ENCODE peak calls at places on chromosomes 3 and 15, in ten cellular contexts. One of them, this sample, is unnamed.

GRCh38 chr15:60949034-60949977 is 279.8 kb downstream of the RORA start:
- DNase-seq in RWPE1: no peak
- DNase-seq in SW480: no peak
- DNase-seq in foreskin keratinocyte: no peak
- DNase-seq in AG20443: no peak
- DNase-seq in adrenal gland: no peak
- DNase-seq in amniotic epithelial cell: peak
- DNase-seq in central memory CD4-positive, alpha-beta T cell: no peak
- DNase-seq in activated CD4-positive, alpha-beta T cell treated with anti-CD3 and anti-CD28 coated beads, Interleukin-2, amount 50 U/mL, for 1 hour: no peak
- DNase-seq in mesothelial cell of epicardium: no peak
- DNase-seq in this sample: no peak

GRCh38 chr3:123394391-123395022 is 54.4 kb downstream of the ADCY5 start:
- DNase-seq in RWPE1: no peak
- DNase-seq in SW480: no peak
- DNase-seq in foreskin keratinocyte: no peak
- DNase-seq in AG20443: no peak
- DNase-seq in adrenal gland: no peak
- DNase-seq in amniotic epithelial cell: no peak
- DNase-seq in central memory CD4-positive, alpha-beta T cell: no peak
- DNase-seq in activated CD4-positive, alpha-beta T cell treated with anti-CD3 and anti-CD28 coated beads, Interleukin-2, amount 50 U/mL, for 1 hour: no peak
- DNase-seq in mesothelial cell of epicardium: no peak
- DNase-seq in this sample: no peak

GRCh38 chr3:18443670-18444596 is 18.8 kb upstream of the SATB1 start:
- DNase-seq in RWPE1: no peak
- DNase-seq in SW480: no peak
- DNase-seq in foreskin keratinocyte: no peak
- DNase-seq in AG20443: peak
- DNase-seq in adrenal gland: no peak
- DNase-seq in amniotic epithelial cell: no peak
- DNase-seq in central memory CD4-positive, alpha-beta T cell: peak
- DNase-seq in activated CD4-positive, alpha-beta T cell treated with anti-CD3 and anti-CD28 coated beads, Interleukin-2, amount 50 U/mL, for 1 hour: peak
- DNase-seq in mesothelial cell of epicardium: no peak
- DNase-seq in this sample: no peak

GRCh38 chr3:50749822-50750221 is 75.1 kb downstream of the DOCK3 start:
- DNase-seq in RWPE1: no peak
- DNase-seq in SW480: no peak
- DNase-seq in foreskin keratinocyte: no peak
- DNase-seq in AG20443: no peak
- DNase-seq in adrenal gland: no peak
- DNase-seq in amniotic epithelial cell: no peak
- DNase-seq in central memory CD4-positive, alpha-beta T cell: no peak
- DNase-seq in activated CD4-positive, alpha-beta T cell treated with anti-CD3 and anti-CD28 coated beads, Interleukin-2, amount 50 U/mL, for 1 hour: no peak
- DNase-seq in mesothelial cell of epicardium: no peak
- DNase-seq in this sample: no peak

GRCh38 chr15:75551076-75551475 is 28.0 kb downstream of the PTPN9 start:
- DNase-seq in RWPE1: no peak
- DNase-seq in SW480: no peak
- DNase-seq in foreskin keratinocyte: no peak
- DNase-seq in AG20443: no peak
- DNase-seq in adrenal gland: no peak
- DNase-seq in amniotic epithelial cell: peak
- DNase-seq in central memory CD4-positive, alpha-beta T cell: no peak
- DNase-seq in activated CD4-positive, alpha-beta T cell treated with anti-CD3 and anti-CD28 coated beads, Interleukin-2, amount 50 U/mL, for 1 hour: no peak
- DNase-seq in mesothelial cell of epicardium: no peak
- DNase-seq in this sample: no peak

GRCh38 chr15:31079519-31079918 is 22.0 kb downstream of the TRPM1 start:
- DNase-seq in RWPE1: no peak
- DNase-seq in SW480: no peak
- DNase-seq in foreskin keratinocyte: peak
- DNase-seq in AG20443: no peak
- DNase-seq in adrenal gland: no peak
- DNase-seq in amniotic epithelial cell: peak
- DNase-seq in central memory CD4-positive, alpha-beta T cell: no peak
- DNase-seq in activated CD4-positive, alpha-beta T cell treated with anti-CD3 and anti-CD28 coated beads, Interleukin-2, amount 50 U/mL, for 1 hour: no peak
- DNase-seq in mesothelial cell of epicardium: no peak
- DNase-seq in this sample: no peak

GRCh38 chr3:113499081-113499480 is 15.9 kb downstream of the SPICE1 start:
- DNase-seq in RWPE1: no peak
- DNase-seq in SW480: no peak
- DNase-seq in foreskin keratinocyte: no peak
- DNase-seq in AG20443: no peak
- DNase-seq in adrenal gland: no peak
- DNase-seq in amniotic epithelial cell: no peak
- DNase-seq in central memory CD4-positive, alpha-beta T cell: no peak
- DNase-seq in activated CD4-positive, alpha-beta T cell treated with anti-CD3 and anti-CD28 coated beads, Interleukin-2, amount 50 U/mL, for 1 hour: no peak
- DNase-seq in mesothelial cell of epicardium: no peak
- DNase-seq in this sample: no peak

GRCh38 chr3:45972534-45973402 is 22.9 kb downstream of the FYCO1 start:
- DNase-seq in RWPE1: peak
- DNase-seq in SW480: no peak
- DNase-seq in foreskin keratinocyte: peak
- DNase-seq in AG20443: peak
- DNase-seq in adrenal gland: peak
- DNase-seq in amniotic epithelial cell: peak
- DNase-seq in central memory CD4-positive, alpha-beta T cell: no peak
- DNase-seq in activated CD4-positive, alpha-beta T cell treated with anti-CD3 and anti-CD28 coated beads, Interleukin-2, amount 50 U/mL, for 1 hour: no peak
- DNase-seq in mesothelial cell of epicardium: no peak
- DNase-seq in this sample: no peak

GRCh38 chr15:93057618-93058017 is 31.4 kb downstream of the RGMA start:
- DNase-seq in RWPE1: no peak
- DNase-seq in SW480: no peak
- DNase-seq in foreskin keratinocyte: no peak
- DNase-seq in AG20443: no peak
- DNase-seq in adrenal gland: no peak
- DNase-seq in amniotic epithelial cell: no peak
- DNase-seq in central memory CD4-positive, alpha-beta T cell: no peak
- DNase-seq in activated CD4-positive, alpha-beta T cell treated with anti-CD3 and anti-CD28 coated beads, Interleukin-2, amount 50 U/mL, for 1 hour: no peak
- DNase-seq in mesothelial cell of epicardium: no peak
- DNase-seq in this sample: no peak

GRCh38 chr15:58420579-58421043 is 11.2 kb upstream of the LIPC start:
- DNase-seq in RWPE1: no peak
- DNase-seq in SW480: no peak
- DNase-seq in foreskin keratinocyte: no peak
- DNase-seq in AG20443: no peak
- DNase-seq in adrenal gland: no peak
- DNase-seq in amniotic epithelial cell: no peak
- DNase-seq in central memory CD4-positive, alpha-beta T cell: no peak
- DNase-seq in activated CD4-positive, alpha-beta T cell treated with anti-CD3 and anti-CD28 coated beads, Interleukin-2, amount 50 U/mL, for 1 hour: no peak
- DNase-seq in mesothelial cell of epicardium: no peak
- DNase-seq in this sample: no peak

GRCh38 chr3:30944124-30944523 is 49.7 kb upstream of the GADL1 start:
- DNase-seq in RWPE1: no peak
- DNase-seq in SW480: no peak
- DNase-seq in foreskin keratinocyte: no peak
- DNase-seq in AG20443: no peak
- DNase-seq in adrenal gland: no peak
- DNase-seq in amniotic epithelial cell: no peak
- DNase-seq in central memory CD4-positive, alpha-beta T cell: no peak
- DNase-seq in activated CD4-positive, alpha-beta T cell treated with anti-CD3 and anti-CD28 coated beads, Interleukin-2, amount 50 U/mL, for 1 hour: no peak
- DNase-seq in mesothelial cell of epicardium: no peak
- DNase-seq in this sample: no peak

GRCh38 chr3:129077222-129077621 is 16.6 kb downstream of the GP9 start:
- DNase-seq in RWPE1: no peak
- DNase-seq in SW480: no peak
- DNase-seq in foreskin keratinocyte: no peak
- DNase-seq in AG20443: no peak
- DNase-seq in adrenal gland: no peak
- DNase-seq in amniotic epithelial cell: no peak
- DNase-seq in central memory CD4-positive, alpha-beta T cell: no peak
- DNase-seq in activated CD4-positive, alpha-beta T cell treated with anti-CD3 and anti-CD28 coated beads, Interleukin-2, amount 50 U/mL, for 1 hour: no peak
- DNase-seq in mesothelial cell of epicardium: no peak
- DNase-seq in this sample: no peak

GRCh38 chr3:43497905-43498365 is 123.9 kb downstream of the ANO10 start:
- DNase-seq in RWPE1: peak
- DNase-seq in SW480: peak
- DNase-seq in foreskin keratinocyte: peak
- DNase-seq in AG20443: no peak
- DNase-seq in adrenal gland: no peak
- DNase-seq in amniotic epithelial cell: peak
- DNase-seq in central memory CD4-positive, alpha-beta T cell: no peak
- DNase-seq in activated CD4-positive, alpha-beta T cell treated with anti-CD3 and anti-CD28 coated beads, Interleukin-2, amount 50 U/mL, for 1 hour: no peak
- DNase-seq in mesothelial cell of epicardium: no peak
- DNase-seq in this sample: no peak

GRCh38 chr3:13177236-13177635 is 104.0 kb upstream of the IQSEC1 start:
- DNase-seq in RWPE1: no peak
- DNase-seq in SW480: no peak
- DNase-seq in foreskin keratinocyte: no peak
- DNase-seq in AG20443: no peak
- DNase-seq in adrenal gland: no peak
- DNase-seq in amniotic epithelial cell: no peak
- DNase-seq in central memory CD4-positive, alpha-beta T cell: no peak
- DNase-seq in activated CD4-positive, alpha-beta T cell treated with anti-CD3 and anti-CD28 coated beads, Interleukin-2, amount 50 U/mL, for 1 hour: no peak
- DNase-seq in mesothelial cell of epicardium: no peak
- DNase-seq in this sample: no peak

GRCh38 chr3:169662215-169663070 is 1.1 kb downstream of the MECOM start:
- DNase-seq in RWPE1: peak
- DNase-seq in SW480: peak
- DNase-seq in foreskin keratinocyte: no peak
- DNase-seq in AG20443: peak
- DNase-seq in adrenal gland: peak
- DNase-seq in amniotic epithelial cell: no peak
- DNase-seq in central memory CD4-positive, alpha-beta T cell: no peak
- DNase-seq in activated CD4-positive, alpha-beta T cell treated with anti-CD3 and anti-CD28 coated beads, Interleukin-2, amount 50 U/mL, for 1 hour: no peak
- DNase-seq in mesothelial cell of epicardium: peak
- DNase-seq in this sample: peak

GRCh38 chr3:66554178-66554577 is 53.4 kb upstream of the LRIG1 start:
- DNase-seq in RWPE1: no peak
- DNase-seq in SW480: no peak
- DNase-seq in foreskin keratinocyte: no peak
- DNase-seq in AG20443: no peak
- DNase-seq in adrenal gland: no peak
- DNase-seq in amniotic epithelial cell: peak
- DNase-seq in central memory CD4-positive, alpha-beta T cell: no peak
- DNase-seq in activated CD4-positive, alpha-beta T cell treated with anti-CD3 and anti-CD28 coated beads, Interleukin-2, amount 50 U/mL, for 1 hour: no peak
- DNase-seq in mesothelial cell of epicardium: no peak
- DNase-seq in this sample: no peak

GRCh38 chr15:45121706-45122417 is 7.7 kb downstream of the DUOXA2 start:
- DNase-seq in RWPE1: peak
- DNase-seq in SW480: peak
- DNase-seq in foreskin keratinocyte: peak
- DNase-seq in AG20443: peak
- DNase-seq in adrenal gland: no peak
- DNase-seq in amniotic epithelial cell: peak
- DNase-seq in central memory CD4-positive, alpha-beta T cell: no peak
- DNase-seq in activated CD4-positive, alpha-beta T cell treated with anti-CD3 and anti-CD28 coated beads, Interleukin-2, amount 50 U/mL, for 1 hour: no peak
- DNase-seq in mesothelial cell of epicardium: no peak
- DNase-seq in this sample: no peak

GRCh38 chr3:192122832-192123594 is 604.3 kb downstream of the FGF12 start:
- DNase-seq in RWPE1: no peak
- DNase-seq in SW480: no peak
- DNase-seq in foreskin keratinocyte: no peak
- DNase-seq in AG20443: no peak
- DNase-seq in adrenal gland: no peak
- DNase-seq in amniotic epithelial cell: no peak
- DNase-seq in central memory CD4-positive, alpha-beta T cell: no peak
- DNase-seq in activated CD4-positive, alpha-beta T cell treated with anti-CD3 and anti-CD28 coated beads, Interleukin-2, amount 50 U/mL, for 1 hour: no peak
- DNase-seq in mesothelial cell of epicardium: no peak
- DNase-seq in this sample: no peak

GRCh38 chr15:75801859-75802593 is 41.2 kb upstream of the UBE2Q2 start:
- DNase-seq in RWPE1: peak
- DNase-seq in SW480: peak
- DNase-seq in foreskin keratinocyte: no peak
- DNase-seq in AG20443: peak
- DNase-seq in adrenal gland: peak
- DNase-seq in amniotic epithelial cell: peak
- DNase-seq in central memory CD4-positive, alpha-beta T cell: peak
- DNase-seq in activated CD4-positive, alpha-beta T cell treated with anti-CD3 and anti-CD28 coated beads, Interleukin-2, amount 50 U/mL, for 1 hour: peak
- DNase-seq in mesothelial cell of epicardium: peak
- DNase-seq in this sample: peak

GRCh38 chr3:129106320-129106719 is 15.3 kb downstream of the RAB43 start:
- DNase-seq in RWPE1: no peak
- DNase-seq in SW480: peak
- DNase-seq in foreskin keratinocyte: no peak
- DNase-seq in AG20443: no peak
- DNase-seq in adrenal gland: peak
- DNase-seq in amniotic epithelial cell: no peak
- DNase-seq in central memory CD4-positive, alpha-beta T cell: no peak
- DNase-seq in activated CD4-positive, alpha-beta T cell treated with anti-CD3 and anti-CD28 coated beads, Interleukin-2, amount 50 U/mL, for 1 hour: no peak
- DNase-seq in mesothelial cell of epicardium: no peak
- DNase-seq in this sample: no peak

GRCh38 chr3:124592658-124593441 is 137.4 kb upstream of the UMPS start:
- DNase-seq in RWPE1: peak
- DNase-seq in SW480: no peak
- DNase-seq in foreskin keratinocyte: peak
- DNase-seq in AG20443: no peak
- DNase-seq in adrenal gland: no peak
- DNase-seq in amniotic epithelial cell: no peak
- DNase-seq in central memory CD4-positive, alpha-beta T cell: no peak
- DNase-seq in activated CD4-positive, alpha-beta T cell treated with anti-CD3 and anti-CD28 coated beads, Interleukin-2, amount 50 U/mL, for 1 hour: no peak
- DNase-seq in mesothelial cell of epicardium: no peak
- DNase-seq in this sample: no peak

GRCh38 chr3:73661262-73661661 is 36.5 kb upstream of the PDZRN3 start:
- DNase-seq in RWPE1: no peak
- DNase-seq in SW480: peak
- DNase-seq in foreskin keratinocyte: peak
- DNase-seq in AG20443: peak
- DNase-seq in adrenal gland: no peak
- DNase-seq in amniotic epithelial cell: peak
- DNase-seq in central memory CD4-positive, alpha-beta T cell: no peak
- DNase-seq in activated CD4-positive, alpha-beta T cell treated with anti-CD3 and anti-CD28 coated beads, Interleukin-2, amount 50 U/mL, for 1 hour: no peak
- DNase-seq in mesothelial cell of epicardium: no peak
- DNase-seq in this sample: no peak

GRCh38 chr3:146803746-146804145 is 198.6 kb upstream of the PLSCR5 start:
- DNase-seq in RWPE1: no peak
- DNase-seq in SW480: no peak
- DNase-seq in foreskin keratinocyte: no peak
- DNase-seq in AG20443: peak
- DNase-seq in adrenal gland: no peak
- DNase-seq in amniotic epithelial cell: peak
- DNase-seq in central memory CD4-positive, alpha-beta T cell: no peak
- DNase-seq in activated CD4-positive, alpha-beta T cell treated with anti-CD3 and anti-CD28 coated beads, Interleukin-2, amount 50 U/mL, for 1 hour: no peak
- DNase-seq in mesothelial cell of epicardium: no peak
- DNase-seq in this sample: no peak

GRCh38 chr15:61281328-61281727 is 52.2 kb upstream of the RORA start:
- DNase-seq in RWPE1: no peak
- DNase-seq in SW480: no peak
- DNase-seq in foreskin keratinocyte: no peak
- DNase-seq in AG20443: no peak
- DNase-seq in adrenal gland: no peak
- DNase-seq in amniotic epithelial cell: no peak
- DNase-seq in central memory CD4-positive, alpha-beta T cell: no peak
- DNase-seq in activated CD4-positive, alpha-beta T cell treated with anti-CD3 and anti-CD28 coated beads, Interleukin-2, amount 50 U/mL, for 1 hour: no peak
- DNase-seq in mesothelial cell of epicardium: no peak
- DNase-seq in this sample: no peak

GRCh38 chr15:101489633-101490407 is at the start of gene PCSK6:
- DNase-seq in RWPE1: peak
- DNase-seq in SW480: no peak
- DNase-seq in foreskin keratinocyte: no peak
- DNase-seq in AG20443: peak
- DNase-seq in adrenal gland: no peak
- DNase-seq in amniotic epithelial cell: no peak
- DNase-seq in central memory CD4-positive, alpha-beta T cell: no peak
- DNase-seq in activated CD4-positive, alpha-beta T cell treated with anti-CD3 and anti-CD28 coated beads, Interleukin-2, amount 50 U/mL, for 1 hour: no peak
- DNase-seq in mesothelial cell of epicardium: no peak
- DNase-seq in this sample: peak

GRCh38 chr3:49721861-49722781 is 1.6 kb downstream of the GMPPB start:
- DNase-seq in RWPE1: no peak
- DNase-seq in SW480: no peak
- DNase-seq in foreskin keratinocyte: no peak
- DNase-seq in AG20443: no peak
- DNase-seq in adrenal gland: no peak
- DNase-seq in amniotic epithelial cell: no peak
- DNase-seq in central memory CD4-positive, alpha-beta T cell: no peak
- DNase-seq in activated CD4-positive, alpha-beta T cell treated with anti-CD3 and anti-CD28 coated beads, Interleukin-2, amount 50 U/mL, for 1 hour: no peak
- DNase-seq in mesothelial cell of epicardium: no peak
- DNase-seq in this sample: no peak

GRCh38 chr3:155791190-155791589 is 14.9 kb downstream of the C3orf33 start:
- DNase-seq in RWPE1: no peak
- DNase-seq in SW480: no peak
- DNase-seq in foreskin keratinocyte: no peak
- DNase-seq in AG20443: no peak
- DNase-seq in adrenal gland: no peak
- DNase-seq in amniotic epithelial cell: peak
- DNase-seq in central memory CD4-positive, alpha-beta T cell: no peak
- DNase-seq in activated CD4-positive, alpha-beta T cell treated with anti-CD3 and anti-CD28 coated beads, Interleukin-2, amount 50 U/mL, for 1 hour: no peak
- DNase-seq in mesothelial cell of epicardium: no peak
- DNase-seq in this sample: no peak

GRCh38 chr15:63473999-63474809 is 30.2 kb upstream of the USP3 start:
- DNase-seq in RWPE1: no peak
- DNase-seq in SW480: peak
- DNase-seq in foreskin keratinocyte: no peak
- DNase-seq in AG20443: peak
- DNase-seq in adrenal gland: no peak
- DNase-seq in amniotic epithelial cell: peak
- DNase-seq in central memory CD4-positive, alpha-beta T cell: peak
- DNase-seq in activated CD4-positive, alpha-beta T cell treated with anti-CD3 and anti-CD28 coated beads, Interleukin-2, amount 50 U/mL, for 1 hour: peak
- DNase-seq in mesothelial cell of epicardium: no peak
- DNase-seq in this sample: no peak

This sample was measured in K562.